ENCODE peak calls at places on chromosomes 6 and 20, in seven cellular contexts. W is NAMALWA, Y is iris pigment epithelial cell, Z is GM10248, Q is cerebellum, S is myocyte, O is cardiac septum. I is an unnamed sample.

GRCh38 chr6:81911446-81911845 is 159.0 kb upstream of the TENT5A start:
- DNase-seq in W (no peak), Y (no peak), Z (no peak), Q (peak), S (peak), O (no peak), I (no peak)

GRCh38 chr6:108798672-108799355 is 49.4 kb upstream of the ARMC2 start:
- DNase-seq in W (no peak), Y (no peak), Z (no peak), Q (peak), S (no peak), O (no peak), I (no peak)

GRCh38 chr6:161195418-161195817 is 78.4 kb downstream of the AGPAT4 start:
- DNase-seq in W (no peak), Y (no peak), Z (no peak), Q (no peak), S (no peak), O (no peak), I (no peak)

GRCh38 chr6:53896237-53896636 is 101.4 kb downstream of the LRRC1 start:
- DNase-seq in W (no peak), Y (peak), Z (no peak), Q (no peak), S (no peak), O (no peak), I (peak)

GRCh38 chr6:149387787-149388512 is 12.1 kb upstream of the SUMO4 start:
- DNase-seq in W (no peak), Y (no peak), Z (no peak), Q (peak), S (no peak), O (no peak), I (no peak)

GRCh38 chr6:11971154-11971553 is 41.0 kb upstream of the HIVEP1 start:
- DNase-seq in W (no peak), Y (peak), Z (no peak), Q (no peak), S (peak), O (no peak), I (peak)

GRCh38 chr6:169933839-169934698 is 182.6 kb downstream of the ERMARD start:
- DNase-seq in W (no peak), Y (no peak), Z (no peak), Q (peak), S (peak), O (no peak), I (no peak)

GRCh38 chr6:79158856-79159516 is 75.5 kb downstream of the HMGN3 start:
- DNase-seq in W (no peak), Y (peak), Z (no peak), Q (no peak), S (no peak), O (no peak), I (no peak)

GRCh38 chr6:14876778-14877613 is 368.9 kb upstream of the JARID2 start:
- DNase-seq in W (no peak), Y (peak), Z (peak), Q (peak), S (peak), O (no peak), I (peak)

GRCh38 chr6:16596890-16597331 is 164.3 kb downstream of the ATXN1 start:
- DNase-seq in W (no peak), Y (no peak), Z (no peak), Q (no peak), S (no peak), O (no peak), I (no peak)

GRCh38 chr20:24118781-24119175 is 130.2 kb upstream of the GGTLC1 start:
- DNase-seq in W (no peak), Y (no peak), Z (no peak), Q (no peak), S (no peak), O (no peak), I (no peak)

GRCh38 chr6:113632220-113632864 is 224.8 kb upstream of the MARCKS start:
- DNase-seq in W (peak), Y (peak), Z (no peak), Q (no peak), S (peak), O (no peak), I (peak)

GRCh38 chr20:16423311-16424212 is 149.7 kb downstream of the KIF16B start:
- DNase-seq in W (no peak), Y (peak), Z (no peak), Q (no peak), S (peak), O (no peak), I (peak)

GRCh38 chr6:165729307-165729936 is 66.4 kb upstream of the PDE10A start:
- DNase-seq in W (peak), Y (no peak), Z (peak), Q (no peak), S (peak), O (no peak), I (peak)

GRCh38 chr20:25057234-25058050 is 497 bp downstream of the ACSS1 start:
- DNase-seq in W (peak), Y (peak), Z (peak), Q (peak), S (peak), O (peak), I (peak)

GRCh38 chr20:57390604-57391438 is at the start of gene RBM38:
- DNase-seq in W (peak), Y (peak), Z (peak), Q (peak), S (peak), O (peak), I (peak)